ENCODE peak calls at places on chromosome 22, in five cellular contexts. One of them, this sample, is unnamed.
A peak's percentile ranks its signal among the peaks of the same experiment; 100 is the strongest.

GRCh38 chr22:49006207-49007012 is 821.3 kb downstream of the BRD1 start:
- DNase-seq in AG04450: no peak
- DNase-seq in osteoblast: no peak
- DNase-seq in sigmoid colon: no peak
- DNase-seq in HCT116: no peak
- DNase-seq in this sample: no peak

GRCh38 chr22:17707526-17707925 is 66.7 kb downstream of the BID start:
- DNase-seq in AG04450: no peak
- DNase-seq in osteoblast: peak; percentile 22
- DNase-seq in sigmoid colon: no peak
- DNase-seq in HCT116: no peak
- DNase-seq in this sample: no peak

GRCh38 chr22:50114221-50114981 is 24.6 kb downstream of the MOV10L1 start:
- DNase-seq in AG04450: peak; percentile 39
- DNase-seq in osteoblast: peak; percentile 93
- DNase-seq in sigmoid colon: no peak
- DNase-seq in HCT116: no peak
- DNase-seq in this sample: no peak

GRCh38 chr22:20458530-20459151 is 21.0 kb upstream of the SCARF2 start:
- DNase-seq in AG04450: no peak
- DNase-seq in osteoblast: no peak
- DNase-seq in sigmoid colon: no peak
- DNase-seq in HCT116: no peak
- DNase-seq in this sample: no peak

GRCh38 chr22:34502821-34503220 is 563.1 kb upstream of the ISX start:
- DNase-seq in AG04450: no peak
- DNase-seq in osteoblast: no peak
- DNase-seq in sigmoid colon: no peak
- DNase-seq in HCT116: no peak
- DNase-seq in this sample: no peak

GRCh38 chr22:27885977-27886842 is 32.8 kb downstream of the PITPNB start:
- DNase-seq in AG04450: peak; percentile 91
- DNase-seq in osteoblast: peak; percentile 92
- DNase-seq in sigmoid colon: no peak
- DNase-seq in HCT116: peak; percentile 8
- DNase-seq in this sample: peak; percentile 60

GRCh38 chr22:35563211-35563610 is 22.6 kb downstream of the RASD2 start:
- DNase-seq in AG04450: no peak
- DNase-seq in osteoblast: no peak
- DNase-seq in sigmoid colon: no peak
- DNase-seq in HCT116: no peak
- DNase-seq in this sample: no peak

GRCh38 chr22:20425821-20426615 is 11.6 kb downstream of the SCARF2 start:
- DNase-seq in AG04450: no peak
- DNase-seq in osteoblast: peak; percentile 92
- DNase-seq in sigmoid colon: no peak
- DNase-seq in HCT116: no peak
- DNase-seq in this sample: no peak

GRCh38 chr22:17563936-17564391 is 666 bp downstream of the SLC25A18 start:
- DNase-seq in AG04450: no peak
- DNase-seq in osteoblast: peak; percentile 54
- DNase-seq in sigmoid colon: peak; percentile 92
- DNase-seq in HCT116: no peak
- DNase-seq in this sample: peak; percentile 77

GRCh38 chr22:36144886-36145541 is 15.5 kb downstream of the APOL3 start:
- DNase-seq in AG04450: peak; percentile 43
- DNase-seq in osteoblast: peak; percentile 92
- DNase-seq in sigmoid colon: peak; percentile 89
- DNase-seq in HCT116: peak; percentile 13
- DNase-seq in this sample: peak; percentile 77

GRCh38 chr22:49369726-49370717 is 457.7 kb downstream of the BRD1 start:
- DNase-seq in AG04450: no peak
- DNase-seq in osteoblast: peak; percentile 62
- DNase-seq in sigmoid colon: no peak
- DNase-seq in HCT116: no peak
- DNase-seq in this sample: no peak

GRCh38 chr22:24455751-24456426 is 28.5 kb downstream of the ADORA2A start:
- DNase-seq in AG04450: no peak
- DNase-seq in osteoblast: no peak
- DNase-seq in sigmoid colon: no peak
- DNase-seq in HCT116: no peak
- DNase-seq in this sample: peak; percentile 95

GRCh38 chr22:20121856-20122415 is 4.9 kb upstream of the TRMT2A start:
- DNase-seq in AG04450: no peak
- DNase-seq in osteoblast: no peak
- DNase-seq in sigmoid colon: no peak
- DNase-seq in HCT116: no peak
- DNase-seq in this sample: no peak

GRCh38 chr22:50699001-50699753 is 26.6 kb downstream of the SHANK3 start:
- DNase-seq in AG04450: no peak
- DNase-seq in osteoblast: peak; percentile 87
- DNase-seq in sigmoid colon: peak; percentile 58
- DNase-seq in HCT116: no peak
- DNase-seq in this sample: no peak

GRCh38 chr22:36301384-36301828 is 48.5 kb downstream of the APOL1 start:
- DNase-seq in AG04450: peak; percentile 33
- DNase-seq in osteoblast: peak; percentile 94
- DNase-seq in sigmoid colon: peak; percentile 92
- DNase-seq in HCT116: peak; percentile 29
- DNase-seq in this sample: peak; percentile 81

GRCh38 chr22:45328822-45329535 is 19.2 kb downstream of the FAM118A start:
- DNase-seq in AG04450: no peak
- DNase-seq in osteoblast: no peak
- DNase-seq in sigmoid colon: no peak
- DNase-seq in HCT116: no peak
- DNase-seq in this sample: no peak

GRCh38 chr22:17431179-17431578 is 61.9 kb downstream of the CECR2 start:
- DNase-seq in AG04450: no peak
- DNase-seq in osteoblast: no peak
- DNase-seq in sigmoid colon: no peak
- DNase-seq in HCT116: no peak
- DNase-seq in this sample: no peak

GRCh38 chr22:38504731-38505594 is 1.1 kb downstream of the DDX17 start:
- DNase-seq in AG04450: no peak
- DNase-seq in osteoblast: peak; percentile 63
- DNase-seq in sigmoid colon: peak; percentile 78
- DNase-seq in HCT116: no peak
- DNase-seq in this sample: peak; percentile 71

DNA sequence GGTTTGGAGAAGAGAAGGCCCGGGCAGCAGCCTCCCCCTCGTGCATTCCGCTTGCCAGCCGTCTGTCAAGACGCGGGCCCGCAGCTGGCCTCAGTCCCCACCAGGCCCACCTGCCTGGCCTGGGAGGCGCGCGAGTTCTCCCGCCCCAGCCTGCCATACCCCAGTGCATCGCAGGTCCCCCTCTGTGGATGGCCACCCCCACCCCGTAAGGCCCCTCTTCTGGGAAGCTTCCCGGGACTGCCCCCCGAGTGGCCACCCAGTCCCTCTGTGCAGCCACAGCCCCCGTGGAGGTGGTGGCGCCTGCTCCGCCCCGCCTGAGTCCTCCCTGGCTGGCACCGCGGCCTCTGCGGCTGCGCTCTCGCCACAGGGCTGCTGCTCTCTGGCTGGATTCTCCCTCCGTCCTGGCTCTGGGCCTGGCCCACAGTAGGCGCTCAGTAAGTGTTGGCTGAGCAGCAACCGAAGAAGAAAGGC is 74.0 kb upstream of the TCF20 start:
- DNase-seq in AG04450: no peak
- DNase-seq in osteoblast: peak; percentile 96
- DNase-seq in sigmoid colon: peak; percentile 89
- DNase-seq in HCT116: no peak
- DNase-seq in this sample: peak; percentile 39
- H3K27ac ChIP-seq in AG04450: no peak overlapping the region
- H3K27ac ChIP-seq in osteoblast: no peak overlapping the region
- H3K27ac ChIP-seq in sigmoid colon: peak overlapping the region; percentile 93
- H3K27ac ChIP-seq in HCT116: no peak overlapping the region
- H3K27ac ChIP-seq in this sample: peak overlapping the region; percentile 15

GRCh38 chr22:32746715-32747114 is 54.8 kb upstream of the TIMP3 start:
- DNase-seq in AG04450: no peak
- DNase-seq in osteoblast: no peak
- DNase-seq in sigmoid colon: peak; percentile 77
- DNase-seq in HCT116: no peak
- DNase-seq in this sample: peak; percentile 55
- H3K4me3 ChIP-seq in AG04450: no peak overlapping the region
- H3K4me3 ChIP-seq in osteoblast: no peak overlapping the region
- H3K4me3 ChIP-seq in sigmoid colon: no peak overlapping the region
- H3K4me3 ChIP-seq in HCT116: no peak overlapping the region
- H3K4me3 ChIP-seq in this sample: no peak overlapping the region

GRCh38 chr22:41772645-41773044 is 27.8 kb upstream of the CCDC134 start:
- DNase-seq in AG04450: no peak
- DNase-seq in osteoblast: no peak
- DNase-seq in sigmoid colon: no peak
- DNase-seq in HCT116: no peak
- DNase-seq in this sample: no peak
- H3K27ac ChIP-seq in AG04450: no peak overlapping the region
- H3K27ac ChIP-seq in osteoblast: no peak overlapping the region
- H3K27ac ChIP-seq in sigmoid colon: no peak overlapping the region
- H3K27ac ChIP-seq in HCT116: no peak overlapping the region
- H3K27ac ChIP-seq in this sample: no peak overlapping the region

GRCh38 chr22:37369536-37369935 is 57.7 kb downstream of the ELFN2 start:
- DNase-seq in AG04450: no peak
- DNase-seq in osteoblast: no peak
- DNase-seq in sigmoid colon: no peak
- DNase-seq in HCT116: no peak
- DNase-seq in this sample: no peak

GRCh38 chr22:37371911-37372310 is 55.4 kb downstream of the ELFN2 start:
- DNase-seq in AG04450: no peak
- DNase-seq in osteoblast: no peak
- DNase-seq in sigmoid colon: no peak
- DNase-seq in HCT116: no peak
- DNase-seq in this sample: no peak

GRCh38 chr22:37368058-37368457 is 59.2 kb downstream of the ELFN2 start:
- DNase-seq in AG04450: no peak
- DNase-seq in osteoblast: no peak
- DNase-seq in sigmoid colon: no peak
- DNase-seq in HCT116: no peak
- DNase-seq in this sample: no peak

GRCh38 chr22:37371491-37371890 is 55.8 kb downstream of the ELFN2 start:
- DNase-seq in AG04450: no peak
- DNase-seq in osteoblast: no peak
- DNase-seq in sigmoid colon: no peak
- DNase-seq in HCT116: no peak
- DNase-seq in this sample: peak; percentile 25

GRCh38 chr22:37370306-37370979 is 56.8 kb downstream of the ELFN2 start:
- DNase-seq in AG04450: no peak
- DNase-seq in osteoblast: no peak
- DNase-seq in sigmoid colon: peak; percentile 72
- DNase-seq in HCT116: no peak
- DNase-seq in this sample: no peak
- H3K4me3 ChIP-seq in AG04450: no peak overlapping the region
- H3K4me3 ChIP-seq in osteoblast: no peak overlapping the region
- H3K4me3 ChIP-seq in sigmoid colon: no peak overlapping the region
- H3K4me3 ChIP-seq in HCT116: no peak overlapping the region
- H3K4me3 ChIP-seq in this sample: no peak overlapping the region

DNA sequence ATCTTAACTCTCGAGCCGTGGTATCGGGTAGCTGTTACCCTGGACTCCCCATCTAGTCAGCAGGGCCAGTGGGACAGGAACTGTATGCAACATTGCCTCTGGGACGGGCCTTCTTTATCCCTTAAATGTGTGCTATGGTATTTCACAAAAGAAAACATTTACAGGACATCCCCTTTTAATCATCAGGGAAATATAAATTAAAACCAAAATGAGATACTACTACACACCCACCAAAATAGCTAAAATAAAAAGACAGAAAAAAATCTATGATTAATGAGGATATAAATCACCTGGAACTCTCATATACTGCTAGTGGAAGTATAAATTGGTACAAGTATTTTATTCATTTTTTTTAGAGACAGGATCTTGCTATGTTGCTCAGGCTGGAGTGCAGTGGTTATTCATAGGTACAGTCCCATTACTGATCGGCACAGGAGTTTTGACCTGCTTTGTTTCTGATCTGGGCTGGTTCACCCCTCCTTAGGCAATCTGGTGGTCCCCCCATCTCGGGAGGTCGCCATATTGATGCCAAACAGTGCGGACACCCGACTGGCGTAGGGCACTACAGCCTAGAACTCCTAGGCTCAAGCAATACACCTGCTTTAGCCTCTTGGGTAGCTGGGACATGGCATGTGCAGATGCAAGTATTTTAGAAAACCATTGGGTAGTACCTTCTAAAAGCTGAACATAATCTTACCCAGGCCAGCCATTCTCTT is 9.3 kb downstream of the RSPH14 start:
- DNase-seq in AG04450: no peak
- DNase-seq in osteoblast: no peak
- DNase-seq in sigmoid colon: no peak
- DNase-seq in HCT116: no peak
- DNase-seq in this sample: no peak
- H3K27ac ChIP-seq in AG04450: no peak overlapping the region
- H3K27ac ChIP-seq in osteoblast: no peak overlapping the region
- H3K27ac ChIP-seq in sigmoid colon: no peak overlapping the region
- H3K27ac ChIP-seq in HCT116: no peak overlapping the region
- H3K27ac ChIP-seq in this sample: no peak overlapping the region

GRCh38 chr22:32543020-32543357 is 68.4 kb downstream of the FBXO7 start:
- DNase-seq in AG04450: no peak
- DNase-seq in osteoblast: no peak
- DNase-seq in sigmoid colon: no peak
- DNase-seq in HCT116: no peak
- DNase-seq in this sample: no peak

GRCh38 chr22:32539631-32540449 is 65.2 kb downstream of the FBXO7 start:
- DNase-seq in AG04450: no peak
- DNase-seq in osteoblast: no peak
- DNase-seq in sigmoid colon: peak; percentile 36
- DNase-seq in HCT116: no peak
- DNase-seq in this sample: no peak

GRCh38 chr22:32542332-32543019 is 67.9 kb downstream of the FBXO7 start:
- DNase-seq in AG04450: no peak
- DNase-seq in osteoblast: no peak
- DNase-seq in sigmoid colon: peak; percentile 91
- DNase-seq in HCT116: no peak
- DNase-seq in this sample: peak; percentile 72

GRCh38 chr22:32538516-32538915 is 63.9 kb downstream of the FBXO7 start:
- DNase-seq in AG04450: no peak
- DNase-seq in osteoblast: peak; percentile 80
- DNase-seq in sigmoid colon: no peak
- DNase-seq in HCT116: no peak
- DNase-seq in this sample: no peak

GRCh38 chr22:32541481-32541880 is 66.9 kb downstream of the FBXO7 start:
- DNase-seq in AG04450: no peak
- DNase-seq in osteoblast: no peak
- DNase-seq in sigmoid colon: peak; percentile 50
- DNase-seq in HCT116: no peak
- DNase-seq in this sample: no peak
- H3K4me3 ChIP-seq in AG04450: no peak overlapping the region
- H3K4me3 ChIP-seq in osteoblast: no peak overlapping the region
- H3K4me3 ChIP-seq in sigmoid colon: no peak overlapping the region
- H3K4me3 ChIP-seq in HCT116: no peak overlapping the region
- H3K4me3 ChIP-seq in this sample: no peak overlapping the region

This sample was measured in testis.